ENCODE peak calls at places on chromosomes 3 and 15, in ten cellular contexts. M is mesothelial cell of epicardium, V is stomach, P is HFF-Myc, Q is AG09319, F is lower leg skin, W is AG09309, X is A673, N is adrenal gland, E is activated B cell treated with CpG ODN at 0.5 μM for 24 hours. H is an unnamed sample.

GRCh38 chr3:113132571-113132996 is 78.8 kb upstream of the BOC start:
- DNase-seq in M (no peak), V (no peak), P (peak), Q (peak), F (no peak), W (peak), X (no peak), N (no peak), E (no peak), H (no peak)

GRCh38 chr3:9883676-9884554 is 3.9 kb upstream of the CIDEC start:
- DNase-seq in M (no peak), V (no peak), P (no peak), Q (no peak), F (no peak), W (peak), X (no peak), N (no peak), E (no peak), H (no peak)

GRCh38 chr15:89399390-89400120 is 64.9 kb upstream of the POLG start:
- DNase-seq in M (no peak), V (no peak), P (no peak), Q (no peak), F (no peak), W (no peak), X (peak), N (no peak), E (peak), H (no peak)

GRCh38 chr3:173066044-173066679 is 74.9 kb downstream of the SPATA16 start:
- DNase-seq in M (no peak), V (no peak), P (peak), Q (no peak), F (no peak), W (no peak), X (peak), N (no peak), E (no peak), H (no peak)

GRCh38 chr3:192957441-192957951 is 39.8 kb upstream of the MB21D2 start:
- DNase-seq in M (no peak), V (no peak), P (peak), Q (peak), F (peak), W (peak), X (peak), N (peak), E (no peak), H (peak)

GRCh38 chr3:16945330-16945729 is 60.6 kb downstream of the PLCL2 start:
- DNase-seq in M (no peak), V (no peak), P (peak), Q (no peak), F (no peak), W (no peak), X (no peak), N (no peak), E (no peak), H (no peak)

GRCh38 chr15:67803996-67804843 is 21.1 kb upstream of the SKOR1 start:
- DNase-seq in M (no peak), V (no peak), P (no peak), Q (no peak), F (no peak), W (no peak), X (no peak), N (peak), E (no peak), H (no peak)

GRCh38 chr15:70539912-70540520 is 223.3 kb downstream of the UACA start:
- DNase-seq in M (no peak), V (no peak), P (no peak), Q (no peak), F (no peak), W (no peak), X (no peak), N (no peak), E (no peak), H (no peak)

GRCh38 chr3:45974686-45975085 is 20.9 kb downstream of the FYCO1 start:
- DNase-seq in M (no peak), V (no peak), P (no peak), Q (no peak), F (no peak), W (no peak), X (no peak), N (no peak), E (no peak), H (no peak)

GRCh38 chr3:149621218-149622005 is 36.4 kb downstream of the WWTR1 start:
- DNase-seq in M (no peak), V (no peak), P (peak), Q (peak), F (no peak), W (peak), X (no peak), N (no peak), E (no peak), H (no peak)

GRCh38 chr3:17905996-17906395 is 163.6 kb upstream of the TBC1D5 start:
- DNase-seq in M (no peak), V (no peak), P (no peak), Q (no peak), F (no peak), W (no peak), X (no peak), N (no peak), E (no peak), H (no peak)

GRCh38 chr3:42696356-42697301 is 6.0 kb downstream of the HHATL start:
- DNase-seq in M (peak), V (peak), P (no peak), Q (no peak), F (no peak), W (no peak), X (no peak), N (peak), E (no peak), H (no peak)

GRCh38 chr15:43126358-43126757 is 7.0 kb upstream of the TMEM62 start:
- DNase-seq in M (no peak), V (no peak), P (no peak), Q (no peak), F (no peak), W (no peak), X (no peak), N (no peak), E (no peak), H (no peak)

GRCh38 chr3:64229903-64230302 is 4.6 kb upstream of the PRICKLE2 start:
- DNase-seq in M (no peak), V (no peak), P (no peak), Q (no peak), F (no peak), W (no peak), X (no peak), N (no peak), E (no peak), H (no peak)

GRCh38 chr3:64223809-64224570 is 1.3 kb downstream of the PRICKLE2 start:
- DNase-seq in M (no peak), V (no peak), P (no peak), Q (no peak), F (no peak), W (no peak), X (no peak), N (no peak), E (no peak), H (no peak)

GRCh38 chr3:64224826-64225606 is at the start of gene PRICKLE2:
- DNase-seq in M (no peak), V (peak), P (peak), Q (peak), F (peak), W (peak), X (peak), N (peak), E (no peak), H (peak)

GRCh38 chr3:64222501-64222900 is 2.8 kb downstream of the PRICKLE2 start:
- DNase-seq in M (no peak), V (no peak), P (no peak), Q (no peak), F (no peak), W (no peak), X (no peak), N (no peak), E (no peak), H (no peak)

GRCh38 chr3:64225695-64226499 is 631 bp upstream of the PRICKLE2 start:
- DNase-seq in M (no peak), V (no peak), P (no peak), Q (no peak), F (no peak), W (no peak), X (no peak), N (no peak), E (no peak), H (no peak)
- TF ChIP-seq CTCF in M (no peak), V (no peak), P (no peak), Q (no peak), F (no peak), W (no peak), X (no peak), N (no peak), E (no peak), H (no peak)

DNA sequence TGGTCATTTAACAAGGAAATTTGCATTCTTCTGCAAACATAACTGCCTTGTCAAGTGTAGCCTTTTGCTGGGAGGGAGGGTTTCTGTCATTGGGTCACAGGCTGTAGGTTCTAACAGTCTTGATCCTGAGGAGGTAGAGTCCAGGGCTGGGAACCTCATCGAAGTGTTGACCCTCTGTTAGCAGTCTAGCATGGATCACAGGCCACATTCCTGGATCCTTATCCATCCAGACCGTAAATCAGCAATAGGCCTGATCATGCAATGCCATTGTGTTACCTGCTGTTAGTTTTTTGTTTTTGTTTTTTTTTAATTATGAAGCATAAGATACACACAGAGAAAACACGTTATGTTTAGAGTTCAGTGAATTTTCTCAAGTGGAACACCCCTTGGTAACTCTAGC is 282.0 kb upstream of the TPM1 start:
- DNase-seq in M (no peak), V (no peak), P (no peak), Q (no peak), F (no peak), W (no peak), X (no peak), N (no peak), E (no peak), H (no peak)
- TF ChIP-seq CTCF in M (no peak), V (no peak), P (no peak), Q (no peak), F (no peak), W (no peak), X (no peak), N (no peak), E (no peak), H (no peak)

DNA sequence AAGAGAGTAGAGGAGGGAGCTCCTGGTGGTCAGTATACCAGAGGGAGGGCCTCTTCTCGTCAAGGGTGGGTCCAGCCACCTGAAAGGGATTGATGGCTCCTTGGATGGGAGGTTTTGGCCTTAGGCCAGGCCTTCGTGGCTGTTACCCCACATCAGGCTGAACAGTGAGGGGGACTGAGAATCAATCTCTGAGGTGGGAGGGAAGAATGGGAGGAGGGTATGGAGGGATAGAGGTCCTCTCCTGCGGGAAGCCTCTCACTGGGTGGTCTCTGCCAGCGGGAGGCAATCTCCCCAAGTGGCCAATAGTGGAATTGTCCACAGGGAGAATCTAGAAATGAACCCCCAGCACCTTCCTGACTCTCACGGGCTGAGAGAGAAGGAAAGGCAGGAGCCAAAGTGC is 53.5 kb downstream of the BSN start:
- DNase-seq in M (no peak), V (peak), P (no peak), Q (no peak), F (no peak), W (no peak), X (no peak), N (no peak), E (no peak), H (no peak)
- TF ChIP-seq CTCF in M (peak), V (peak), P (peak), Q (peak), F (no peak), W (peak), X (peak), N (no peak), E (no peak), H (no peak)

GRCh38 chr15:64749999-64750657 is 25.3 kb downstream of the RBPMS2 start:
- DNase-seq in M (no peak), V (no peak), P (no peak), Q (no peak), F (no peak), W (no peak), X (peak), N (no peak), E (no peak), H (no peak)
- TF ChIP-seq CTCF in M (no peak), V (no peak), P (no peak), Q (no peak), F (no peak), W (no peak), X (peak), N (no peak), E (no peak), H (no peak)

GRCh38 chr3:158093526-158093925 is 12.7 kb downstream of the SHOX2 start:
- DNase-seq in M (no peak), V (no peak), P (no peak), Q (peak), F (no peak), W (no peak), X (no peak), N (no peak), E (no peak), H (no peak)

GRCh38 chr3:158095302-158095997 is 10.8 kb downstream of the SHOX2 start:
- DNase-seq in M (no peak), V (no peak), P (no peak), Q (no peak), F (no peak), W (no peak), X (no peak), N (no peak), E (no peak), H (no peak)

GRCh38 chr3:158094235-158094916 is 11.8 kb downstream of the SHOX2 start:
- DNase-seq in M (no peak), V (no peak), P (no peak), Q (no peak), F (no peak), W (no peak), X (no peak), N (no peak), E (peak), H (no peak)

GRCh38 chr3:158094917-158095301 is 11.3 kb downstream of the SHOX2 start:
- DNase-seq in M (no peak), V (no peak), P (no peak), Q (no peak), F (no peak), W (no peak), X (no peak), N (no peak), E (no peak), H (no peak)

GRCh38 chr3:158091526-158091925 is 14.7 kb downstream of the SHOX2 start:
- DNase-seq in M (no peak), V (no peak), P (peak), Q (no peak), F (no peak), W (no peak), X (no peak), N (no peak), E (no peak), H (no peak)
- TF ChIP-seq CTCF in M (no peak), V (no peak), P (peak), Q (no peak), F (no peak), W (peak), X (no peak), N (no peak), E (no peak), H (no peak)

DNA sequence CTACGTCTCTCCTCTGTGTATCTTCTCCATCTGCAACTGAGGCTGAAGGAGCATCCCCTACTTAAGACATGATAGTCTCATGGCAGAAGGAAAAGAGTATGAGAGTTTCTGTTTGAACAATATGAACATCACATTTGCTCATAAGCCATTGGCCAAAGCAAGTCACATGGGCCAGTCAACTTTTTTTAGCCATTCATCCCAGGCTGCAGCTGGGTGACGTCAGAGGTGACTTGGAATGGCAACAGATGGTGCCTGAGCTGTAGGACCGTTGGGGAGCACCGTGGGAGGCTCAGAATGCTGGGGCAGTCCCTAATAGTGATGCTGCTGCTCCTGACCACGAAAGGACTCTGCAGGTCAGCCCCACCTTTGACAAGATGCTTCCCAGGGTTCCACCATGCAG is 58.7 kb downstream of the CRTC3 start:
- DNase-seq in M (no peak), V (no peak), P (no peak), Q (no peak), F (no peak), W (no peak), X (no peak), N (no peak), E (no peak), H (no peak)
- TF ChIP-seq CTCF in M (no peak), V (no peak), P (no peak), Q (no peak), F (no peak), W (no peak), X (no peak), N (no peak), E (no peak), H (no peak)

DNA sequence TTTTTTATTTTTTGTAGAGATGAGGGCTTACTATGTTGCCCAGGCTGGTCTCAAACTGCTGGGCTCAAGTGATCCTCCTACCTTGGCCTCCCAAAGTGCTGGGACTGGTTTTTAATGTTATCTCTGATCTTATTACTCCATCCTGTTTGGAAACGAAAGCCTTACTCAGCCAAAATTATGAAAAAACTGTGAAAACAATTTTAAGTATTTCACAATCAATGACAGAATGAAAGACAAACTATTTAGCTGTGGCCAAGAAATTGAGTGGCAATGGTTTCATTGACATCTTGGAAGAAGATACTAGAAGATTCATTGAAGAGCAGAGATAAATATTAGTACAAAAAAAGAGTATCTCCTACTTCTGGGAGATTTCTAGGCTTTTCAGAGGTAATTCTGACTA is 14.4 kb upstream of the SLC25A36 start:
- DNase-seq in M (no peak), V (no peak), P (no peak), Q (no peak), F (no peak), W (no peak), X (no peak), N (no peak), E (no peak), H (no peak)
- TF ChIP-seq CTCF in M (no peak), V (no peak), P (no peak), Q (no peak), F (no peak), W (no peak), X (no peak), N (no peak), E (no peak), H (no peak)

GRCh38 chr15:60079210-60079609 is 75.1 kb downstream of the FOXB1 start:
- DNase-seq in M (no peak), V (no peak), P (no peak), Q (no peak), F (no peak), W (no peak), X (no peak), N (no peak), E (no peak), H (no peak)
- TF ChIP-seq CTCF in M (peak), V (no peak), P (peak), Q (peak), F (no peak), W (peak), X (peak), N (peak), E (no peak), H (no peak)

DNA sequence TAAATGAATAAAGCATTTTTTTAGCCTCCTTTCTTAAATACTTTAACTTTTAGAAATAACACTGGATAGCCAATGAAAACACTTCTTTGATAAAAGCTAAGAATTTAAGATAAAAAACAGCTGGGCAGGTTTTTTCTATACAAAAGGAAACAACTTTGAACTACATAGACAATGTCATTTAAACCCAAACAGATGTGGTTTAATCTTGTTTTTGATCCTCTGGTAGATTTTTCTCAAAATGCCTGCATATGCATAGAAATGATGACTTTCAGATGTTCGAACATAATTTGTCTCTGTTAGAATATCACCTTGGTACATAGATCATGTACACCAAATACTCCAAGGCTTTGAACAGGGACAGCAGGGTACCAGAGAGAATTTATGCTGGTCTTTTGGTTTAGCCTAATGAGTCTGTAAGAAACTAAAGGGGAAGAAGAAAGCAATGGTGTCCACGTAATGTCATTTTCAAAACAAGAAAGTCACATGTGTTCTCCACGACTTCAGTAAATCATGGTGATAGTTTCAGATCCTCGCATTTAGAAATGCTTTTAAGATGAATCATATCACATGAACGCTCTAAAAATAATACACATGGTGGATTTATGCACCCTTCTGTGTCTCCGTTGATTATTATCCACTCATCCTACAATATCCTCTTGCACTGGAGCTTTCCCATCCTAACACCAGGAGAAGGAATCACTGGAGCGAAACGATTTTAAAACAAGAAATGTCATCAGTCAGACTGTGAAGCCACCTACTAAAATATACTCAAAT is 160.1 kb upstream of the PDZRN3 start:
- DNase-seq in M (no peak), V (no peak), P (peak), Q (no peak), F (no peak), W (no peak), X (no peak), N (no peak), E (no peak), H (no peak)
- TF ChIP-seq CTCF in M (no peak), V (no peak), P (no peak), Q (no peak), F (no peak), W (no peak), X (no peak), N (no peak), E (no peak), H (no peak)

GRCh38 chr15:79170256-79170664 is 79.7 kb upstream of the RASGRF1 start:
- DNase-seq in M (no peak), V (no peak), P (no peak), Q (no peak), F (no peak), W (peak), X (no peak), N (no peak), E (no peak), H (peak)

GRCh38 chr15:79167776-79168175 is 77.2 kb upstream of the RASGRF1 start:
- DNase-seq in M (no peak), V (no peak), P (no peak), Q (no peak), F (no peak), W (no peak), X (no peak), N (no peak), E (no peak), H (no peak)

GRCh38 chr15:79166311-79166955 is 75.9 kb upstream of the RASGRF1 start:
- DNase-seq in M (no peak), V (no peak), P (no peak), Q (no peak), F (no peak), W (no peak), X (no peak), N (no peak), E (no peak), H (no peak)

GRCh38 chr15:79169531-79170123 is 79.0 kb upstream of the RASGRF1 start:
- DNase-seq in M (no peak), V (no peak), P (no peak), Q (no peak), F (no peak), W (no peak), X (no peak), N (no peak), E (no peak), H (no peak)

DNA sequence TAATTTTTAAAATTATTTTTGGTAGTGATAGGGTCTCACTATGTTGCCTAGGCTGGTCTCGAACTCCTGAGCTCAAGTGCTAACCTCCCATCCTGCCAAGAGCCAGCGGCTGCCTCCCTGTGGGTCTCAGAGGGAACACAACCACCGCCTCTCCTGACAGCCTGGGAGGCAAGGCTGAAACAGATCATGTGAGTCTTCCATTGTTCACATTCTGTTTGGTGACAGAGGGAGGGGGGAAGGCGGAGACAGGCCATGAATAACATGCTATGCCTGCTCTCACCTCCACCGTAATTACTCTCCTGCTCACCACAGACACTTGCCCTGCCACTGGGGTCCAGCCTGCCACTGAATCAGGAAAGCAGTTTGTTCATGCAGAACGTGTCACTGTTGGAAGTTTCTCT is 78.3 kb upstream of the RASGRF1 start:
- DNase-seq in M (no peak), V (no peak), P (no peak), Q (no peak), F (no peak), W (no peak), X (peak), N (no peak), E (no peak), H (no peak)
- TF ChIP-seq CTCF in M (no peak), V (no peak), P (no peak), Q (no peak), F (no peak), W (no peak), X (no peak), N (no peak), E (no peak), H (no peak)

H was measured in gastrocnemius medialis.